ENCODE peak calls at places on chromosomes 11 and 22, in four cellular contexts. J, T, N and A are unnamed samples.

GRCh38 chr11:119108151-119108856 is 1.2 kb downstream of the C2CD2L start:
- DNase-seq in J (no peak), T (peak), N (peak), A (peak)

GRCh38 chr22:48800036-48800885 is 1027.4 kb downstream of the BRD1 start:
- DNase-seq in N (no peak), J (no peak), T (no peak), A (no peak)

GRCh38 chr11:62452261-62452660 is 33.4 kb downstream of the SCGB1A1 start:
- DNase-seq in J (no peak), N (no peak), T (no peak), A (no peak)

GRCh38 chr11:33898957-33899356 is 7.1 kb upstream of the LMO2 start:
- DNase-seq in T (peak), N (no peak), J (no peak), A (no peak)

GRCh38 chr22:46119093-46119728 is 31.1 kb upstream of the PPARA start:
- DNase-seq in T (no peak), J (no peak), N (no peak), A (no peak)

GRCh38 chr11:120432056-120433018 is 79.2 kb upstream of the GRIK4 start:
- DNase-seq in J (peak), N (no peak), T (peak), A (no peak)

GRCh38 chr22:32708835-32709234 is 92.7 kb upstream of the TIMP3 start:
- DNase-seq in N (no peak), T (no peak), J (no peak), A (no peak)

GRCh38 chr22:36383110-36383581 is 4.6 kb downstream of the MYH9 start:
- DNase-seq in J (peak), T (peak), N (peak), A (peak)

GRCh38 chr22:45462034-45462655 is 40.5 kb upstream of the FBLN1 start:
- DNase-seq in N (peak), J (no peak), T (no peak), A (no peak)

GRCh38 chr11:15901790-15902189 is 454.6 kb downstream of the SOX6 start:
- DNase-seq in J (no peak), T (no peak), N (no peak), A (no peak)

GRCh38 chr22:25172153-25172552 is 27.5 kb upstream of the CRYBB3 start:
- DNase-seq in T (peak), N (no peak), J (no peak), A (no peak)

GRCh38 chr22:19971276-19972124 is 29.9 kb upstream of the TXNRD2 start:
- DNase-seq in J (no peak), N (no peak), T (no peak), A (no peak)

GRCh38 chr11:93623179-93623578 is 38.3 kb upstream of the CEP295 start:
- DNase-seq in T (no peak), N (peak), J (peak), A (peak)

GRCh38 chr11:2990617-2991476 is 1.3 kb downstream of the NAP1L4 start:
- DNase-seq in J (no peak), N (peak), T (peak), A (no peak)

GRCh38 chr11:62602141-62603071 is 741 bp upstream of the MTA2 start:
- DNase-seq in J (no peak), N (no peak), T (peak), A (no peak)

GRCh38 chr11:9565822-9566560 is 7.5 kb upstream of the WEE1 start:
- DNase-seq in T (peak), J (peak), N (peak), A (peak)

GRCh38 chr11:34830648-34831047 is 85.5 kb downstream of the APIP start:
- DNase-seq in J (no peak), N (no peak), T (no peak), A (no peak)

GRCh38 chr22:40218723-40219294 is 41.1 kb downstream of the TNRC6B start:
- DNase-seq in N (no peak), T (no peak), J (no peak), A (no peak)

GRCh38 chr11:102495161-102496042 is 35.1 kb downstream of the MMP7 start:
- DNase-seq in J (peak), N (peak), T (peak), A (no peak)

GRCh38 chr11:94822080-94822479 is 53.9 kb downstream of the AMOTL1 start:
- DNase-seq in J (no peak), T (no peak), N (no peak), A (no peak)

GRCh38 chr11:35905901-35906661 is 37.8 kb upstream of the LDLRAD3 start:
- DNase-seq in J (no peak), T (no peak), N (no peak), A (no peak)

GRCh38 chr11:69487391-69487790 is 5.9 kb downstream of the LINC01488 start:
- DNase-seq in N (no peak), J (no peak), T (no peak), A (no peak)

GRCh38 chr22:31140746-31141145 is 438 bp upstream of the PLA2G3 start:
- DNase-seq in N (no peak), T (no peak), J (no peak), A (no peak)

GRCh38 chr11:128881221-128881620 is 9.9 kb upstream of the KCNJ5 start:
- DNase-seq in T (no peak), N (no peak), J (no peak), A (no peak)

GRCh38 chr11:8192016-8192895 is 23.4 kb upstream of the RIC3 start:
- DNase-seq in N (peak), T (peak), J (no peak), A (peak)

GRCh38 chr11:18927550-18928322 is 11.5 kb downstream of the MRGPRX1 start:
- DNase-seq in J (no peak), T (no peak), N (no peak), A (no peak)

DNA sequence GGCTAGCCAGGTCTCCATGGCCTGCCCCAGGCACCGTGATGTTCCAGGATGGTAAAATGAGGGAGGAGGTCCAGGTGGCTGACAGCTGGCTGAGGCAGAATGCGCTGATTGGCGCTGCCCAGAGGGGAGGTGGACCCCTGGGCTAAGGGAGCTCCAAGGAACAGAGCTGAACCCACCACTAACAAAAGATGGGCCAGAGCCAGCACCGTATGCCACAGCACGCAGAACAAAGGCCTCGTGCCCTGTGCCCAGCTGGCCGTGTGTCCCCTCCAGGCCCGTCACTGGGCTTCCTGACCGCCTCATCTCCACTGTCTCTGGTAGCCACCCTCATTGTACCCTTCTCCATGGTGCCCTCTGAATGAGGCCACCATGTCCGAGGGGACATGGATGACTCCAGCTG is 19.6 kb upstream of the PRODH start:
- DNase-seq in J (no peak), N (no peak), T (no peak), A (no peak)
- TF ChIP-seq SPI1 in J (no peak), N (no peak), T (no peak), A (no peak)

GRCh38 chr11:21552910-21553309 is 640.0 kb upstream of the ANO5 start:
- DNase-seq in T (no peak), J (no peak), N (no peak), A (no peak)
- TF ChIP-seq POLR2AphosphoS5 in T (no peak), J (no peak), N (no peak), A (no peak)

GRCh38 chr11:88603499-88603898 is 266.0 kb upstream of the CTSC start:
- DNase-seq in J (no peak), N (no peak), T (no peak), A (no peak)
- TF ChIP-seq SPI1 in J (no peak), N (no peak), T (no peak), A (no peak)

GRCh38 chr22:33781396-33781795 is 138.9 kb downstream of the LARGE1 start:
- DNase-seq in T (no peak), J (no peak), N (no peak), A (no peak)

GRCh38 chr22:33789690-33790253 is 130.5 kb downstream of the LARGE1 start:
- DNase-seq in J (peak), N (no peak), T (no peak), A (no peak)

GRCh38 chr22:33788927-33789326 is 131.3 kb downstream of the LARGE1 start:
- DNase-seq in N (no peak), J (no peak), T (no peak), A (no peak)

GRCh38 chr22:33787645-33788456 is 132.4 kb downstream of the LARGE1 start:
- DNase-seq in N (no peak), T (no peak), J (peak), A (no peak)

DNA sequence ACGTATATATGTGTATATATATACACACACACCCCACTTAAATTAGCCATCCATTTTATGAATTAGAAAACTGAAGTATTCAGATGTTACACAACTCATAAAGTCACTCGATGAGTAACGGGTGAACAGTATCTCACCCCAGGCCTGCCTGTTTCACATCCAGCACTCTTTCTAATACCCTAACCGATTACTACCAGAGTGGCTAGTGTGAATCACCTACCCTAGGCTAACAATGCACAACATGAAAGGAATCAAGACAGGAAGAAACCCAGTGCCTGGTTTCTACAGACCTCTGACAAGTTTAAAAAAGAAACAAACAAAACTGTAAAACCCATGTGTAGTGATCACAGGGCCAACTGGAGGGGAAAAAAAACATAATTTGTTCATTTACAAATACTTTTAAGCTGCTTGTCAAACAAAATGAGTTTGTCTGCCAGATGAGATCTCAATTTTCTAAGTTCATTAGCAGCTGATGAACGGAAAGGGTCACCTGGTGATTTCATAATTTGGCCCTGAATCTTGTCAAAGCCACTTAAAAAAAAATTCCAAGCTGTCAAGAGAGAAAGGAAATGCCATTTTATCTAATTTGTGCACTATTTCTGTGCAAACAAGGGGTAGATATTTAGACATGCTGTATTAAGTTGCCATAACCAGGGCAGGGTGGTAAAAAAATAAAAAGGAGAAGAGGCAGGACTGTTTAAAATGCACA is 134.8 kb downstream of the LARGE1 start:
- DNase-seq in T (no peak), N (no peak), J (peak), A (no peak)
- TF ChIP-seq POLR2AphosphoS5 in T (no peak), N (no peak), J (no peak), A (no peak)

GRCh38 chr11:117701781-117702180 is 95.2 kb downstream of the DSCAML1 start:
- DNase-seq in T (no peak), N (no peak), J (no peak), A (no peak)

GRCh38 chr11:117704416-117705150 is 92.4 kb downstream of the DSCAML1 start:
- DNase-seq in T (no peak), N (no peak), J (no peak), A (no peak)

GRCh38 chr11:117700551-117700950 is 96.5 kb downstream of the DSCAML1 start:
- DNase-seq in T (no peak), N (no peak), J (no peak), A (no peak)

GRCh38 chr11:117705866-117706265 is 91.2 kb downstream of the DSCAML1 start:
- DNase-seq in J (no peak), T (no peak), N (no peak), A (no peak)

GRCh38 chr11:117703209-117703608 is 93.8 kb downstream of the DSCAML1 start:
- DNase-seq in T (no peak), J (no peak), N (no peak), A (no peak)
- TF ChIP-seq SPI1 in T (no peak), J (no peak), N (no peak), A (no peak)

GRCh38 chr11:22115470-22116037 is 77.3 kb upstream of the ANO5 start:
- DNase-seq in N (no peak), T (no peak), J (no peak), A (no peak)
- TF ChIP-seq POLR2AphosphoS5 in N (no peak), T (no peak), J (no peak), A (no peak)

GRCh38 chr22:38716827-38717226 is 11.1 kb downstream of the GTPBP1 start:
- DNase-seq in T (no peak), N (no peak), J (no peak), A (no peak)

GRCh38 chr22:38720350-38720749 is 14.6 kb downstream of the GTPBP1 start:
- DNase-seq in J (no peak), N (no peak), T (no peak), A (no peak)

GRCh38 chr22:38717244-38717643 is 11.5 kb downstream of the GTPBP1 start:
- DNase-seq in T (no peak), J (no peak), N (no peak), A (no peak)

GRCh38 chr22:38719196-38719595 is 13.5 kb downstream of the GTPBP1 start:
- DNase-seq in N (no peak), J (no peak), T (no peak), A (no peak)

GRCh38 chr22:38718414-38718813 is 12.7 kb downstream of the GTPBP1 start:
- DNase-seq in N (no peak), T (no peak), J (no peak), A (no peak)
- TF ChIP-seq SPI1 in N (no peak), T (no peak), J (no peak), A (no peak)

DNA sequence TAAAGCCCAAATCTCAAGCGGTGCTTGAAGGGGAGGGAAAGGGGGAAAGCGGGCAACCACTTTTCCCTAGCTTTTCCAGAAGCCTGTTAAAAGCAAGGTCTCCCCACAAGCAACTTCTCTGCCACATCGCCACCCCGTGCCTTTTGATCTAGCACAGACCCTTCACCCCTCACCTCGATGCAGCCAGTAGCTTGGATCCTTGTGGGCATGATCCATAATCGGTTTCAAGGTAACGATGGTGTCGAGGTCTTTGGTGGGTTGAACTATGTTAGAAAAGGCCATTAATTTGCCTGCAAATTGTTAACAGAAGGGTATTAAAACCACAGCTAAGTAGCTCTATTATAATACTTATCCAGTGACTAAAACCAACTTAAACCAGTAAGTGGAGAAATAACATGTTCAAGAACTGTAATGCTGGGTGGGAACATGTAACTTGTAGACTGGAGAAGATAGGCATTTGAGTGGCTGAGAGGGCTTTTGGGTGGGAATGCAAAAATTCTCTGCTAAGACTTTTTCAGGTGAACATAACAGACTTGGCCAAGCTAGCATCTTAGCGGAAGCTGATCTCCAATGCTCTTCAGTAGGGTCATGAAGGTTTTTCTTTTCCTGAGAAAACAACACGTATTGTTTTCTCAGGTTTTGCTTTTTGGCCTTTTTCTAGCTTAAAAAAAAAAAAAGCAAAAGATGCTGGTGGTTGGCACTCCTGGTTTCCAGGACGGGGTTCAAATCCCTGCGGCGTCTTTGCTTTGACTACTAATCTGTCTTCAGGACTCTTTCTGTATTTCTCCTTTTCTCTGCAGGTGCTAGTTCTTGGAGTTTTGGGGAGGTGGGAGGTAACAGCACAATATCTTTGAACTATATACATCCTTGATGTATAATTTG is 6.8 kb downstream of the MALAT1 start:
- DNase-seq in J (no peak), T (no peak), N (no peak), A (no peak)
- TF ChIP-seq POLR2AphosphoS5 in J (peak), T (peak), N (peak), A (peak)